ENCODE peak calls at places on chromosomes 5 and 9, in seven cellular contexts. One of them, this sample, is unnamed.

GRCh38 chr5:136101884-136102283 is 30.8 kb upstream of the SMAD5 start:
- DNase-seq in neuronal stem cell: no peak
- DNase-seq in IMR-90: no peak
- DNase-seq in H1: no peak
- DNase-seq in mesendoderm: no peak
- DNase-seq in H9: no peak
- DNase-seq in mesenchymal stem cell: no peak
- DNase-seq in this sample: no peak

GRCh38 chr5:126056851-126057622 is 366.2 kb upstream of the GRAMD2B start:
- DNase-seq in neuronal stem cell: no peak
- DNase-seq in IMR-90: no peak
- DNase-seq in H1: peak
- DNase-seq in mesendoderm: peak
- DNase-seq in H9: peak
- DNase-seq in mesenchymal stem cell: no peak
- DNase-seq in this sample: no peak

GRCh38 chr9:38700695-38701094 is 19.2 kb downstream of the FAM240B start:
- DNase-seq in neuronal stem cell: no peak
- DNase-seq in IMR-90: peak
- DNase-seq in H1: no peak
- DNase-seq in mesendoderm: no peak
- DNase-seq in H9: no peak
- DNase-seq in mesenchymal stem cell: no peak
- DNase-seq in this sample: no peak

GRCh38 chr5:97009212-97009898 is 73.5 kb downstream of the LNPEP start:
- DNase-seq in neuronal stem cell: no peak
- DNase-seq in IMR-90: no peak
- DNase-seq in H1: no peak
- DNase-seq in mesendoderm: no peak
- DNase-seq in H9: no peak
- DNase-seq in mesenchymal stem cell: peak
- DNase-seq in this sample: no peak

GRCh38 chr5:181118369-181118768 is 12.6 kb downstream of the OR2V1 start:
- DNase-seq in neuronal stem cell: no peak
- DNase-seq in IMR-90: no peak
- DNase-seq in H1: no peak
- DNase-seq in mesendoderm: no peak
- DNase-seq in H9: no peak
- DNase-seq in mesenchymal stem cell: no peak
- DNase-seq in this sample: no peak

GRCh38 chr5:32814620-32815019 is 103.5 kb downstream of the NPR3 start:
- DNase-seq in neuronal stem cell: no peak
- DNase-seq in IMR-90: peak
- DNase-seq in H1: no peak
- DNase-seq in mesendoderm: no peak
- DNase-seq in H9: no peak
- DNase-seq in mesenchymal stem cell: no peak
- DNase-seq in this sample: no peak

GRCh38 chr5:99045864-99046263 is 117.1 kb upstream of the CHD1 start:
- DNase-seq in neuronal stem cell: no peak
- DNase-seq in IMR-90: no peak
- DNase-seq in H1: no peak
- DNase-seq in mesendoderm: no peak
- DNase-seq in H9: no peak
- DNase-seq in mesenchymal stem cell: peak
- DNase-seq in this sample: no peak

GRCh38 chr5:175845229-175845628 is 26.1 kb upstream of the CPLX2 start:
- DNase-seq in neuronal stem cell: no peak
- DNase-seq in IMR-90: no peak
- DNase-seq in H1: no peak
- DNase-seq in mesendoderm: no peak
- DNase-seq in H9: no peak
- DNase-seq in mesenchymal stem cell: no peak
- DNase-seq in this sample: no peak

GRCh38 chr9:129983891-129984290 is 59.1 kb downstream of the FNBP1 start:
- DNase-seq in neuronal stem cell: no peak
- DNase-seq in IMR-90: no peak
- DNase-seq in H1: no peak
- DNase-seq in mesendoderm: no peak
- DNase-seq in H9: no peak
- DNase-seq in mesenchymal stem cell: no peak
- DNase-seq in this sample: no peak

GRCh38 chr5:96714951-96715451 is 52.8 kb downstream of the CAST start:
- DNase-seq in neuronal stem cell: peak
- DNase-seq in IMR-90: peak
- DNase-seq in H1: no peak
- DNase-seq in mesendoderm: peak
- DNase-seq in H9: peak
- DNase-seq in mesenchymal stem cell: peak
- DNase-seq in this sample: peak

GRCh38 chr5:55714339-55714738 is 2.2 kb upstream of the SLC38A9 start:
- DNase-seq in neuronal stem cell: no peak
- DNase-seq in IMR-90: no peak
- DNase-seq in H1: no peak
- DNase-seq in mesendoderm: peak
- DNase-seq in H9: peak
- DNase-seq in mesenchymal stem cell: no peak
- DNase-seq in this sample: peak
- H3K18ac ChIP-seq in neuronal stem cell: no peak
- H3K18ac ChIP-seq in IMR-90: no peak
- H3K18ac ChIP-seq in H1: no peak
- H3K18ac ChIP-seq in mesendoderm: no peak
- H3K18ac ChIP-seq in H9: no peak
- H3K18ac ChIP-seq in mesenchymal stem cell: no peak
- H3K18ac ChIP-seq in this sample: no peak

GRCh38 chr5:43038523-43038989 is 1.6 kb downstream of the ANXA2R start:
- DNase-seq in neuronal stem cell: no peak
- DNase-seq in IMR-90: peak
- DNase-seq in H1: no peak
- DNase-seq in mesendoderm: peak
- DNase-seq in H9: peak
- DNase-seq in mesenchymal stem cell: peak
- DNase-seq in this sample: no peak
- H3K18ac ChIP-seq in neuronal stem cell: no peak
- H3K18ac ChIP-seq in IMR-90: peak
- H3K18ac ChIP-seq in H1: no peak
- H3K18ac ChIP-seq in mesendoderm: peak
- H3K18ac ChIP-seq in H9: no peak
- H3K18ac ChIP-seq in mesenchymal stem cell: no peak
- H3K18ac ChIP-seq in this sample: no peak

DNA sequence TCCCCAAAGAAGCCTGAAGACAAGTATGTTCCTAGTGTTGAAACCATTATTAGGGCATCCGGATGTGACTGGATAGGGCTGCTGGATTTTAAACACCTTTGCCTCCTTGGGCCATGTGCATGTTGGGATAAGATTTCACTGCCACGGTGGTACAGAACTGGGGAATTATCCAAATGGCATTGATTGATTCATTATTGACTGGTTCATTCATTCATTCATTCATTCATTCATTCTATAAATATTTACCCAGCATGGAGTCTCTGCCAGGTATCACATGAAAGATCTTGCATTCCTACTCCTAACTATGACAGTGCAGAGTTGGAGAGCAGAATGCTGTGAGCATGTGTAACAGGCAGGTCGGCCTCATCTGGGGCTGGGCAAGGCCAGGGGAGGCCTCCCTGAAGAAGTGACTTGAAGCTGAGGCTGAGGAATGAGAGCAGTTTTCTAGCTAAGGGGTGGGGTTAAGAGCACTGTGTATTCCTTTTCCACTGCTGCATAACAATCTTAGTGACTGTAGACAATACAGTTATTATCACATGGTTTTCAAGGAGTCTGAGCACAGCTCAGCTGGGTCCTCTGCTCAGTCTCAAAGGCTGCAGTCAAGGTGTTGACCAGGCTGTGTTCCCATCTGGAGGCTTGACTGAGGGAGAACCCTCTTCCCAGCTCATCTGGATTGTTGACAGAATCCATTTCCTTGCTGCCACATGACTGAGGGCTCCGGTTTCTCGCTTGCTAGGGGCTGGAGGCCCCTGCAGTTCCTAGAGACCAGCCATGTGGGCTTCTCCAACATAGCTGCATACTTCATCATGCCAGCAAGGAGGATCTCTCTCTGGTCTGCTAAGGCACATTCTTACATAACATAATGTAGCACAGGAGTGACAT is 35.7 kb downstream of the AK8 start:
- DNase-seq in neuronal stem cell: no peak
- DNase-seq in IMR-90: no peak
- DNase-seq in H1: no peak
- DNase-seq in mesendoderm: peak
- DNase-seq in H9: no peak
- DNase-seq in mesenchymal stem cell: no peak
- DNase-seq in this sample: no peak
- H3K18ac ChIP-seq in neuronal stem cell: no peak
- H3K18ac ChIP-seq in IMR-90: no peak
- H3K18ac ChIP-seq in H1: no peak
- H3K18ac ChIP-seq in mesendoderm: no peak
- H3K18ac ChIP-seq in H9: no peak
- H3K18ac ChIP-seq in mesenchymal stem cell: no peak
- H3K18ac ChIP-seq in this sample: no peak

DNA sequence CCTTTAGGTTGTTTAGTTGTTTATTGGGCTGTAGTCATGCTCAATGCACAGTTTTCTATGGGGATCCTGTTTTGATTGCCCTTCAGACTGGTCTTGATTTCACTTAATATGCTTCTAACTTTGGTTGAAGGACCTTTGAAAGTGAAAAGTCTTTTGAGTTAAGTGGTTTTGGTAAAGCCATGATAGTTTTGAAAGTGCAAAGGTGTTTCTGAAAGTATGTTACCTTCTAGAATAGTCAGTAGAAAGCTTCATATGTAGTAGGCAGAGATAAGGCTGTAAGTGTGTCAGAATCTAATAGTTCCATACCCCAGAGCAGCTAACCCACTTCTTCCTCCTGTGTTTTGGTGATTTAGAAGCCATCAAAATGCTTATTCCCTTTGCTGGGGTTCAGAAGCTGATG is 46.1 kb downstream of the RASGRF2 start:
- DNase-seq in neuronal stem cell: no peak
- DNase-seq in IMR-90: no peak
- DNase-seq in H1: no peak
- DNase-seq in mesendoderm: no peak
- DNase-seq in H9: no peak
- DNase-seq in mesenchymal stem cell: no peak
- DNase-seq in this sample: no peak
- H3K18ac ChIP-seq in neuronal stem cell: no peak
- H3K18ac ChIP-seq in IMR-90: no peak
- H3K18ac ChIP-seq in H1: no peak
- H3K18ac ChIP-seq in mesendoderm: no peak
- H3K18ac ChIP-seq in H9: no peak
- H3K18ac ChIP-seq in mesenchymal stem cell: no peak
- H3K18ac ChIP-seq in this sample: no peak